ENCODE peak calls at places on chromosomes 5 and 9, in eight cellular contexts. P is CD8-positive, alpha-beta T cell; M is CD8-positive, alpha-beta memory T cell; C is naive thymus-derived CD4-positive, alpha-beta T cell; B is neuronal stem cell; A is cardiac muscle cell; L is small intestine; U is A673. H is an unnamed sample.

GRCh38 chr5:71893451-71893850 is 174.4 kb downstream of the CARTPT start:
- DNase-seq in L (no peak), B (no peak), P (no peak), C (no peak), A (no peak), U (no peak), M (no peak), H (no peak)

GRCh38 chr5:138282918-138283742 is 8.7 kb upstream of the GFRA3 start:
- DNase-seq in L (peak), A (peak), P (no peak), B (peak), U (peak), M (no peak), C (no peak), H (no peak)

GRCh38 chr5:151086905-151087360 is 6.1 kb upstream of the TNIP1 start:
- DNase-seq in A (no peak), M (peak), B (no peak), P (peak), C (peak), L (peak), U (no peak), H (no peak)

GRCh38 chr5:97544279-97545077 is 361.4 kb upstream of the RIOK2 start:
- DNase-seq in A (no peak), M (no peak), B (no peak), P (no peak), C (no peak), U (no peak), L (no peak), H (no peak)

GRCh38 chr5:136374003-136374402 is 8.7 kb upstream of the TRPC7 start:
- DNase-seq in C (no peak), A (peak), M (no peak), U (peak), B (no peak), L (peak), P (no peak), H (no peak)

GRCh38 chr9:83583151-83584014 is 39.6 kb upstream of the IDNK start:
- DNase-seq in U (peak), A (peak), B (peak), C (peak), P (peak), M (no peak), L (peak), H (peak)

GRCh38 chr9:125516381-125516960 is 190.5 kb downstream of the MAPKAP1 start:
- DNase-seq in C (no peak), P (no peak), A (no peak), B (no peak), M (no peak), U (no peak), L (no peak), H (no peak)

GRCh38 chr5:81980598-81981260 is 8.9 kb downstream of the ATG10 start:
- DNase-seq in L (no peak), U (no peak), M (no peak), A (no peak), B (no peak), P (no peak), C (no peak), H (no peak)

GRCh38 chr5:180647465-180647864 is 1.9 kb downstream of the FLT4 start:
- DNase-seq in B (no peak), A (no peak), L (no peak), M (no peak), P (no peak), C (no peak), U (no peak), H (no peak)

GRCh38 chr5:90965110-90965676 is 406.6 kb downstream of the ADGRV1 start:
- DNase-seq in B (no peak), U (no peak), C (no peak), A (no peak), L (no peak), P (no peak), M (no peak), H (no peak)

GRCh38 chr5:136023935-136024645 is 4.7 kb upstream of the TGFBI start:
- DNase-seq in U (no peak), M (no peak), C (no peak), L (no peak), B (no peak), P (no peak), A (peak), H (no peak)

GRCh38 chr9:113620377-113621161 is 157.0 kb downstream of the RGS3 start:
- DNase-seq in C (no peak), A (peak), M (no peak), P (no peak), L (peak), B (peak), U (peak), H (peak)

GRCh38 chr9:121814594-121814993 is 163.2 kb downstream of the DAB2IP start:
- DNase-seq in L (no peak), M (no peak), U (no peak), A (no peak), C (no peak), B (no peak), P (no peak), H (no peak)

GRCh38 chr9:29974197-29974596 is 2400.9 kb upstream of the C9orf72 start:
- DNase-seq in M (no peak), A (no peak), U (no peak), P (no peak), C (no peak), L (no peak), B (no peak), H (no peak)

GRCh38 chr9:87529666-87530065 is 32.0 kb downstream of the DAPK1 start:
- DNase-seq in B (no peak), A (no peak), L (no peak), M (no peak), P (no peak), U (peak), C (no peak), H (no peak)

GRCh38 chr5:176339304-176339703 is 22.3 kb downstream of the KIAA1191 start:
- DNase-seq in B (no peak), U (no peak), L (no peak), P (no peak), C (no peak), M (no peak), A (no peak), H (no peak)

GRCh38 chr9:14868772-14869583 is 41.2 kb downstream of the FREM1 start:
- DNase-seq in L (no peak), M (no peak), C (no peak), P (no peak), B (peak), A (no peak), U (no peak), H (no peak)

GRCh38 chr5:115815693-115816225 is 700 bp downstream of the CDO1 start:
- DNase-seq in A (peak), B (peak), U (no peak), C (no peak), M (no peak), P (no peak), L (no peak), H (no peak)

GRCh38 chr9:2601785-2602378 is 19.7 kb upstream of the VLDLR start:
- DNase-seq in L (no peak), U (no peak), M (no peak), P (no peak), A (no peak), C (no peak), B (no peak), H (no peak)

GRCh38 chr5:119333421-119333851 is 22.4 kb upstream of the TNFAIP8 start:
- DNase-seq in P (no peak), M (no peak), U (no peak), A (no peak), B (no peak), C (no peak), L (no peak), H (no peak)

GRCh38 chr5:3542158-3542557 is 53.5 kb upstream of the IRX1 start:
- DNase-seq in M (no peak), C (no peak), A (no peak), U (no peak), L (no peak), B (no peak), P (no peak), H (no peak)

GRCh38 chr9:76852026-76852425 is 53.9 kb downstream of the PRUNE2 start:
- DNase-seq in C (no peak), L (no peak), P (no peak), A (no peak), M (no peak), U (no peak), B (no peak), H (no peak)

GRCh38 chr5:114898602-114899001 is 271.1 kb downstream of the TRIM36 start:
- DNase-seq in B (no peak), A (no peak), U (peak), P (no peak), C (no peak), L (no peak), M (no peak), H (no peak)

GRCh38 chr9:135230817-135231520 is 143.5 kb downstream of the OLFM1 start:
- DNase-seq in L (no peak), U (no peak), B (no peak), P (no peak), M (no peak), C (no peak), A (no peak), H (peak)

GRCh38 chr9:35771524-35771923 is 17.4 kb upstream of the MSMP start:
- DNase-seq in A (peak), P (no peak), U (peak), L (peak), C (no peak), B (no peak), M (no peak), H (no peak)

GRCh38 chr5:1010181-1010510 is 1.5 kb downstream of the NKD2 start:
- DNase-seq in M (no peak), B (no peak), P (no peak), L (no peak), C (no peak), A (no peak), U (no peak), H (no peak)

GRCh38 chr5:16549491-16550233 is 67.1 kb downstream of the RETREG1 start:
- DNase-seq in U (no peak), B (no peak), C (no peak), P (no peak), L (no peak), A (no peak), M (no peak), H (peak)

GRCh38 chr5:8033261-8033660 is 164.3 kb downstream of the MTRR start:
- DNase-seq in U (no peak), P (no peak), B (no peak), M (no peak), A (no peak), C (no peak), L (no peak), H (no peak)

GRCh38 chr5:175471628-175472027 is 6.7 kb upstream of the SFXN1 start:
- DNase-seq in U (no peak), L (no peak), M (no peak), C (no peak), B (no peak), A (no peak), P (no peak), H (no peak)

GRCh38 chr9:76697554-76697953 is 66.7 kb upstream of the PCA3 start:
- DNase-seq in P (no peak), C (no peak), B (no peak), M (no peak), A (no peak), L (no peak), U (no peak), H (no peak)

GRCh38 chr5:98516701-98517100 is 256.8 kb upstream of the RGMB start:
- DNase-seq in L (no peak), B (no peak), U (no peak), P (no peak), M (no peak), C (no peak), A (no peak), H (no peak)

GRCh38 chr5:83711982-83712601 is 8.6 kb downstream of the HAPLN1 start:
- DNase-seq in U (peak), C (no peak), B (peak), A (peak), M (no peak), L (peak), P (no peak), H (no peak)

GRCh38 chr5:135130526-135131215 is 96.6 kb upstream of the PITX1 start:
- DNase-seq in M (no peak), A (no peak), L (no peak), B (no peak), C (no peak), U (no peak), P (no peak), H (no peak)

GRCh38 chr9:134422701-134423100 is 96.4 kb downstream of the RXRA start:
- DNase-seq in A (no peak), U (no peak), L (no peak), C (no peak), P (no peak), B (no peak), M (no peak), H (no peak)

GRCh38 chr9:115353681-115354080 is 235.7 kb upstream of the TNC start:
- DNase-seq in P (no peak), M (no peak), L (no peak), U (no peak), B (no peak), C (no peak), A (no peak), H (no peak)

GRCh38 chr9:115350548-115350947 is 232.6 kb upstream of the TNC start:
- DNase-seq in P (no peak), A (no peak), U (no peak), M (no peak), B (no peak), C (no peak), L (no peak), H (no peak)

GRCh38 chr9:115349542-115349941 is 231.6 kb upstream of the TNC start:
- DNase-seq in B (no peak), P (no peak), C (no peak), U (no peak), L (no peak), A (no peak), M (no peak), H (no peak)
- H3K27ac ChIP-seq in B (no peak), P (no peak), C (no peak), U (no peak), L (no peak), A (no peak), M (no peak), H (no peak)

GRCh38 chr5:141392429-141393198 is at the start of gene PCDHGA8:
- DNase-seq in L (no peak), B (no peak), A (no peak), M (no peak), P (no peak), U (peak), C (no peak), H (no peak)
- H3K4me3 ChIP-seq in L (no peak), B (no peak), A (no peak), M (no peak), P (no peak), U (no peak), C (no peak), H (no peak)

DNA sequence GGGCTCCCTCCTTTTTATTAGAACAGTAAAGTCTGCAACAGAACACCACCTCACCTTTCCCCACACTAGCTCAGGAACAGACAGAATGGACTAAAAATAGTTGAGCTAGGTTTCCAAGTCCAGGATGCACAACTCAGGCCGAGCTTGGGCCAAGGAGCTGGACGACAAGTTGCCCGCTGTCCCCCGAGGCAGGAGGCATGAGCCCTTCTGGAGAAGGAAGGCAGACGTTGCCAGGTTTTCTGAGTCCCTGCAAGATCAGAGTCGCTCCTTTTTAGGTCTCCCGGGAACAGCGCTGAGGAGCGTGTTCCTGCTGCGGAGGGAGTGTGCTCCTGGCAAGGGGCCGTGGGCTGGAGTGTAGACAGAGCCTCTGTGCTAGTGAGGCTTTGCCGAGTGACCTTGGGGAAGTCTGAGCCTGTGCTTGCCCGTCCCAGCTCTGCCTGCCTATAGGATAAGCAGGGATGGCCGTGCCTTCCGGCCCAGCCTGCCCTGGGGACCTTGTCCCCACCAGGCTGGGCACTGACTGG is 121.6 kb downstream of the WNK2 start:
- DNase-seq in A (no peak), P (no peak), M (no peak), L (no peak), B (no peak), C (no peak), U (no peak), H (no peak)
- H3K27ac ChIP-seq in A (no peak), P (no peak), M (no peak), L (no peak), B (no peak), C (no peak), U (no peak), H (no peak)

GRCh38 chr9:137168575-137168906 is 1.3 kb downstream of the LRRC26 start:
- DNase-seq in P (no peak), L (no peak), A (no peak), M (no peak), C (no peak), U (no peak), B (no peak), H (no peak)
- H3K4me3 ChIP-seq in P (no peak), L (peak), A (peak), M (no peak), C (no peak), U (peak), B (peak), H (no peak)

DNA sequence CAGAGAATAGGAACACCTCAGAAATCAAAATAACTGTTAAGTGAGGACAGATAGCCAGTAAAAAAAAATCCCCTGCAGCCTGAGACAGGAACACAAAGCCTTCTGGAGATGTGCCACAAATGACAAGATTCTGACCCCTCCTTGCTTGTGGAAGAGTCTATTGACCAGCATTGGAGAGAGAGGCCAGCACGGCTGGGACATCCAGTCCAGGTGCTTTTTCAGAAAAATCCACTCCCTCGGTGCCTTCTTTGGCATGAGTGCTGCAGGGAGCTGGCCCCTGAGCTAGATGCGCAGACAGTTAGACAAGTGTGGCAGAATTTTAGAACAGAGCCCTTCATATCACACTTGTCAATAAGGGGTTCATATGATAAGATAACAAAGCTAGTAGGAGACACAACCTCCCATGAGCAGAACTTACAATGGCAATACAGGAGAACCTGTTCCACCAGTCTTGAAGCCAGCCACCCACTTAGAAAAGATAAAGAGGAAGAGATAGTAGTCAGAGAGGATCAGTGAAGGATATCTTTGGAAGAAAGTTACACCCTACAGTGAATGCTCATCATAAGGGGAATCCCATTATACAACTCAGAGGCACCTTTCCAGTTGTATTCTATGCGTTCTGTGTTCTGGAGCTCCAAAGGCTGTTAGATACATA is 298.4 kb downstream of the TLE1 start:
- DNase-seq in P (no peak), U (no peak), C (no peak), B (no peak), A (peak), M (no peak), L (no peak), H (no peak)
- H3K27ac ChIP-seq in P (no peak), U (no peak), C (no peak), B (no peak), A (no peak), M (no peak), L (no peak), H (no peak)

DNA sequence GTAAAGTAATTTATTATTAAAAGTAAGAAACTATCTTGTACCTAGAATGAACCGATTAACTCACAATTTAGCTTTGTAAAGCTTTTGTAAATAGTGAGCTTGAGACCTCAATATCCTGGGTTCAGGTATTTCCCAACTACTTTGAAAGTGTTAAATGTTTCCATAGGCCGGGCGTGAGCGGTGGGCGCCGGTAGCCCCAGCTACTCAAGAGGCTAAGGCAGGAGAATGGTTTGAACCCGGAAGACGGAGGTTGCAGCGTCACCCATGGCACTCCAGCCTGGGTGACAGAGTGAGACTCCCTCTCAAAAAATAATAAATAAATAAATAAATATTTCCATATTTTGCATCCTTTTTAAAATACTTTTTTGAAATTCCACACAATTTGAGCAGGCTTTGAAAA is 1.5 kb upstream of the ANKH start:
- DNase-seq in B (no peak), M (no peak), L (no peak), U (no peak), P (no peak), A (no peak), C (peak), H (no peak)
- H3K4me3 ChIP-seq in B (peak), M (no peak), L (no peak), U (no peak), P (peak), A (peak), C (peak), H (no peak)

DNA sequence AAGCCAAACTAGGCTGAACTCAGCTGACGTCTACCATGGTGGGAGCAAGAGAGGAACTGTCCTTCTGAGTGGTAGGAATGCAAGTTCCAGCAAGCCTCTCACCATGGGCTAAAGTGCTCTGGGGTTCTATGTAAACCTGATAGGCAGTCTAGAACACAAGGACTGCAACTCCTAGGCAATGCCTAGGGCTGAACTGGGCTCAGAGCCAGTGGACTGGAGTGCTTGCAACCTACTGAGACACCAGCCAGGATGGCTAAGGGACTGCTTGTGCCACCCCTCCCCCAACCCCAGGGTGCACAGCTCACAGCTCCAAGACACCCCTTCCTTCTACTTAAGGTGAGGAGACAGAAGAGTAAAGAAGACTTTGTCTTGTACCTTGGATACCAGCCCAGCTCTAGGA is 12.1 kb upstream of the RCL1 start:
- DNase-seq in U (no peak), B (no peak), M (no peak), L (no peak), A (no peak), C (no peak), P (no peak), H (no peak)
- H3K27ac ChIP-seq in U (no peak), B (no peak), M (no peak), L (no peak), A (no peak), C (no peak), P (no peak), H (no peak)

GRCh38 chr5:143181173-143181572 is 222.3 kb downstream of the NR3C1 start:
- DNase-seq in B (no peak), P (no peak), U (no peak), M (no peak), A (no peak), L (no peak), C (no peak), H (no peak)
- H3K4me3 ChIP-seq in B (no peak), P (no peak), U (no peak), M (no peak), A (no peak), L (no peak), C (no peak), H (no peak)